ENCODE peak calls at places on chromosome 5, in four cellular contexts. One of them, this sample, is unnamed.

GRCh38 chr5:176466245-176466871 is 18.2 kb downstream of the FAF2 start:
- DNase-seq in epithelial cell of esophagus: peak
- DNase-seq in fibroblast of lung: peak
- DNase-seq in breast epithelium: no peak
- DNase-seq in this sample: no peak

GRCh38 chr5:114148253-114148652 is 213.6 kb upstream of the KCNN2 start:
- DNase-seq in breast epithelium: no peak
- DNase-seq in epithelial cell of esophagus: no peak
- DNase-seq in fibroblast of lung: no peak
- DNase-seq in this sample: peak

GRCh38 chr5:139636207-139636792 is 11.8 kb upstream of the CXXC5 start:
- DNase-seq in fibroblast of lung: no peak
- DNase-seq in breast epithelium: no peak
- DNase-seq in epithelial cell of esophagus: peak
- DNase-seq in this sample: no peak

GRCh38 chr5:156641690-156642089 is 208.4 kb upstream of the PPP1R2B start:
- DNase-seq in fibroblast of lung: no peak
- DNase-seq in breast epithelium: no peak
- DNase-seq in epithelial cell of esophagus: no peak
- DNase-seq in this sample: no peak

GRCh38 chr5:180848878-180849277 is 12.2 kb downstream of the ZFP62 start:
- DNase-seq in epithelial cell of esophagus: no peak
- DNase-seq in breast epithelium: no peak
- DNase-seq in fibroblast of lung: no peak
- DNase-seq in this sample: no peak

GRCh38 chr5:153508700-153509099 is 18.2 kb downstream of the GRIA1 start:
- DNase-seq in epithelial cell of esophagus: no peak
- DNase-seq in fibroblast of lung: no peak
- DNase-seq in breast epithelium: no peak
- DNase-seq in this sample: no peak

GRCh38 chr5:166979576-166979975 is 1311.9 kb upstream of the WWC1 start:
- DNase-seq in breast epithelium: no peak
- DNase-seq in fibroblast of lung: peak
- DNase-seq in epithelial cell of esophagus: no peak
- DNase-seq in this sample: no peak

GRCh38 chr5:155906046-155906445 is 420.9 kb upstream of the SGCD start:
- DNase-seq in epithelial cell of esophagus: no peak
- DNase-seq in fibroblast of lung: no peak
- DNase-seq in breast epithelium: no peak
- DNase-seq in this sample: no peak

GRCh38 chr5:101271945-101272344 is 368.9 kb upstream of the ST8SIA4 start:
- DNase-seq in breast epithelium: no peak
- DNase-seq in epithelial cell of esophagus: no peak
- DNase-seq in fibroblast of lung: no peak
- DNase-seq in this sample: no peak

GRCh38 chr5:127254729-127255284 is 35.8 kb upstream of the MEGF10 start:
- DNase-seq in fibroblast of lung: peak
- DNase-seq in epithelial cell of esophagus: peak
- DNase-seq in breast epithelium: no peak
- DNase-seq in this sample: peak

GRCh38 chr5:133317558-133317957 is 265.7 kb downstream of the HSPA4 start:
- DNase-seq in fibroblast of lung: no peak
- DNase-seq in epithelial cell of esophagus: no peak
- DNase-seq in breast epithelium: no peak
- DNase-seq in this sample: no peak

GRCh38 chr5:133321833-133322420 is 270.1 kb downstream of the HSPA4 start:
- DNase-seq in breast epithelium: no peak
- DNase-seq in epithelial cell of esophagus: no peak
- DNase-seq in fibroblast of lung: no peak
- DNase-seq in this sample: no peak

GRCh38 chr5:133321286-133321832 is 269.5 kb downstream of the HSPA4 start:
- DNase-seq in fibroblast of lung: no peak
- DNase-seq in breast epithelium: no peak
- DNase-seq in epithelial cell of esophagus: no peak
- DNase-seq in this sample: no peak

GRCh38 chr5:133319244-133319643 is 267.4 kb downstream of the HSPA4 start:
- DNase-seq in fibroblast of lung: no peak
- DNase-seq in breast epithelium: no peak
- DNase-seq in epithelial cell of esophagus: peak
- DNase-seq in this sample: no peak

DNA sequence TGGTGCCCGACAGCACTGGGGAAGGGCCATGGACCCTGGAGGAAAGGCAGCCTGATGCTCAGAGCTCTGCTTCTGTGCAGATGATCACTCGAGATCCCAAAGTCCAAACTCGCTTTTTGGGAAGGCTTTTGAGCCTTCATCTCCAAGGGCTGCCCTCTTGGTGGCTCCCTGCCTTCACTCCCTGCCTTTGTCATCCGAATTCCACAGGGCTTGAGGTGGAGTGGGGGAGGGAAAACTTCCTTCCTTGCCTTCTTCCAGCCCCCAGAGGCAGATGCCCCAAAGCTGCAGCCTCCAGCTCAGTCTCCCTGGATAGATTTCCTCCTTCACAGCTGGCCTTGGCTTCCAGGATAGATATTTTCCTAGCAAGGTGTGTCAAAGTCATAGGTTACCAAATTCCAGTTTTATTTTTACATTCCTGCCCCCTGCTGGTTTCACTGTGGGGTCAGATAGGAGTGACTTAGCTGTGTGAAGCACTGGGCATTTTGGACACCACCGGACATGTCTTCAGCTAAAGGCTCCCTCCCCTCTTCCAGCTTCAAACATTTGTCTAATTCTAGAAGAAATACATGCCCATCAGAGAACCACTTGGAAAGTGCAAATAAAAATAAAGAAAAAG is 268.2 kb downstream of the HSPA4 start:
- DNase-seq in fibroblast of lung: no peak
- DNase-seq in epithelial cell of esophagus: peak
- DNase-seq in breast epithelium: no peak
- DNase-seq in this sample: no peak
- TF ChIP-seq CTCF in fibroblast of lung: no peak
- TF ChIP-seq CTCF in epithelial cell of esophagus: peak
- TF ChIP-seq CTCF in breast epithelium: no peak
- TF ChIP-seq CTCF in this sample: peak

DNA sequence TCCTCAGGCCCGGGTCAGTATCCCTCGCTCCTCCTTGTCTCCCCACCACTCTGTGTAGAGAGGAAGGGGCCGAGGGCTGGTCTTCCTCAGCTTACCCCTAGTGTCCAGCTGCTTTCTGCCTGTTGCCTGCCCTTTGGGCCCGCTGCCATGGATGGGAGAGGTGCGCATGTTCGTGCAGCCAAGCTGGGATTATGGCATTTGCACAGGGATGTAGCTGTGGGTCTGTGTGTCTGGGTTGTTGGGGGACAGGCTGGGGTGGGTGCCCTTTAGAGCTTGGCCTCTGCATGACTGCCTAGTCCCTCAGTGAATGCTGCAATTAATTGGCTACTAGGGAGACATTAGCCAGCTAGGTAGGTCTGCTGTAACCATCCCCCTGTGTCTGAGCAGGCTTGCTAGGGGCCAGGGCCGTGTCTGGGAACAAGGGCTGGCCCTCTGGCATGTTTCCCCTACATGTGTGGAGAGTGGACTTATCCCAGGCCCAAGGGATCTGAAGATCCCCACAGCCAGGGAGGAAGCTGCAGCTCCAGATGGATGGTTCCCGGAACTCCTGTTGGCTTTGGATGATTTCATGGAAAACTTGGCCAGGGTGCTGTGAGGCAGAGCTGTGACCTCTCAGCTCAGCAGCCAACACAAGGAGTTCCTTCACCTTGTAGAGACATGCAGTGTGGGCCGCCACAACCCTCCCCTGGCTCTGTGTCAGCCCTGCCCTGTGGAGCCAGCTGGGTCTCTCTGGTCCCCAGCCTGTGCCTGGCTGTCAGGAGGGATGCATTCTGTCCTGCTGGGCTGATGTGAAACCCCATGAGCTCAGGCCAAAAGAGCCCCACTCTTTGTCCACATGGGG is 161.9 kb downstream of the MACROH2A1 start:
- DNase-seq in fibroblast of lung: peak
- DNase-seq in epithelial cell of esophagus: peak
- DNase-seq in breast epithelium: peak
- DNase-seq in this sample: no peak
- TF ChIP-seq CTCF in fibroblast of lung: no peak
- TF ChIP-seq CTCF in epithelial cell of esophagus: no peak
- TF ChIP-seq CTCF in breast epithelium: no peak
- TF ChIP-seq CTCF in this sample: no peak

GRCh38 chr5:55701462-55702103 is 10.5 kb downstream of the SLC38A9 start:
- DNase-seq in epithelial cell of esophagus: no peak
- DNase-seq in breast epithelium: no peak
- DNase-seq in fibroblast of lung: no peak
- DNase-seq in this sample: no peak
- TF ChIP-seq CTCF in epithelial cell of esophagus: no peak
- TF ChIP-seq CTCF in breast epithelium: no peak
- TF ChIP-seq CTCF in fibroblast of lung: no peak
- TF ChIP-seq CTCF in this sample: no peak

GRCh38 chr5:122492675-122493074 is 180.6 kb downstream of the SNCAIP start:
- DNase-seq in epithelial cell of esophagus: peak
- DNase-seq in breast epithelium: no peak
- DNase-seq in fibroblast of lung: peak
- DNase-seq in this sample: peak
- TF ChIP-seq CTCF in epithelial cell of esophagus: peak
- TF ChIP-seq CTCF in breast epithelium: no peak
- TF ChIP-seq CTCF in fibroblast of lung: peak
- TF ChIP-seq CTCF in this sample: peak

This sample was measured in Calu3.